ENCODE peak calls at places on chromosomes 2 and 18, in seven cellular contexts. B is neural progenitor cell, O is cardiac fibroblast, V is SJCRH30, R is cardiac muscle cell, P is BJ, Z is PC-9. K is an unnamed sample.

GRCh38 chr2:236546561-236546961 is 23.1 kb upstream of the ACKR3 start:
- DNase-seq in P (no peak), B (no peak), R (no peak), V (no peak), Z (no peak), O (no peak), K (no peak)

GRCh38 chr2:151357359-151357758 is at the start of gene TNFAIP6:
- DNase-seq in R (peak), O (peak), Z (no peak), P (peak), V (peak), B (no peak), K (peak)

GRCh38 chr2:73059106-73059505 is 12.4 kb downstream of the SFXN5 start:
- DNase-seq in O (no peak), P (no peak), Z (no peak), R (no peak), B (no peak), V (no peak), K (no peak)

GRCh38 chr2:162221064-162221463 is 22.2 kb downstream of the FAP start:
- DNase-seq in B (peak), Z (peak), R (peak), O (peak), P (no peak), V (peak), K (no peak)

GRCh38 chr2:176106636-176107539 is at the start of gene HOXD11:
- DNase-seq in P (no peak), R (peak), V (peak), O (peak), Z (no peak), B (peak), K (no peak)

GRCh38 chr2:206936456-206937222 is 2.7 kb upstream of the CPO start:
- DNase-seq in R (peak), B (no peak), Z (no peak), O (peak), P (peak), V (no peak), K (no peak)

GRCh38 chr2:64644240-64645013 is 9.3 kb downstream of the SERTAD2 start:
- DNase-seq in B (peak), P (peak), Z (peak), R (peak), V (peak), O (peak), K (no peak)

GRCh38 chr18:29248856-29249255 is 1071.9 kb upstream of the CDH2 start:
- DNase-seq in R (no peak), O (no peak), Z (no peak), B (peak), V (no peak), P (no peak), K (no peak)

GRCh38 chr2:97745474-97746172 is 32.2 kb downstream of the ZAP70 start:
- DNase-seq in R (no peak), O (no peak), Z (peak), V (no peak), B (no peak), P (no peak), K (no peak)

GRCh38 chr18:67574749-67575148 is 58.2 kb upstream of the DSEL start:
- DNase-seq in O (no peak), B (no peak), V (no peak), R (no peak), P (no peak), Z (no peak), K (no peak)

GRCh38 chr2:72138921-72139381 is 8.7 kb downstream of the CYP26B1 start:
- DNase-seq in Z (peak), R (no peak), O (no peak), V (no peak), P (no peak), B (no peak), K (no peak)

GRCh38 chr2:234437642-234438321 is 59.1 kb downstream of the ARL4C start:
- DNase-seq in B (peak), O (no peak), P (no peak), Z (no peak), R (no peak), V (no peak), K (no peak)

GRCh38 chr2:238586931-238587775 is 160.4 kb downstream of the ASB1 start:
- DNase-seq in P (no peak), R (no peak), V (peak), O (no peak), B (peak), Z (no peak), K (no peak)

GRCh38 chr2:199951023-199951422 is 4.3 kb downstream of the TYW5 start:
- DNase-seq in P (no peak), B (no peak), V (no peak), R (no peak), O (no peak), Z (no peak), K (no peak)

GRCh38 chr18:13276530-13277520 is 58.3 kb downstream of the LDLRAD4 start:
- DNase-seq in V (no peak), Z (no peak), P (no peak), B (no peak), O (no peak), R (no peak), K (no peak)

GRCh38 chr2:37350034-37350433 is 5.6 kb downstream of the QPCT start:
- DNase-seq in O (no peak), V (peak), Z (peak), P (no peak), R (peak), B (no peak), K (peak)

GRCh38 chr2:211930331-211930730 is 608.3 kb downstream of the ERBB4 start:
- DNase-seq in Z (no peak), V (no peak), R (no peak), O (no peak), B (no peak), P (no peak), K (no peak)

GRCh38 chr2:137764638-137765037 is 199.6 kb upstream of the HNMT start:
- DNase-seq in Z (no peak), B (peak), O (no peak), R (no peak), V (no peak), P (no peak), K (no peak)

GRCh38 chr2:11411244-11411643 is 54.7 kb downstream of the E2F6 start:
- DNase-seq in P (no peak), V (no peak), Z (no peak), R (no peak), O (no peak), B (no peak), K (no peak)

GRCh38 chr2:11410101-11410500 is 55.9 kb downstream of the E2F6 start:
- DNase-seq in P (no peak), R (peak), B (no peak), Z (no peak), O (no peak), V (no peak), K (no peak)

GRCh38 chr2:11409184-11409959 is 56.6 kb downstream of the E2F6 start:
- DNase-seq in P (no peak), B (no peak), R (no peak), V (no peak), Z (no peak), O (no peak), K (no peak)

GRCh38 chr2:11412449-11412810 is 53.5 kb downstream of the E2F6 start:
- DNase-seq in P (no peak), Z (no peak), B (no peak), V (no peak), R (no peak), O (no peak), K (no peak)

DNA sequence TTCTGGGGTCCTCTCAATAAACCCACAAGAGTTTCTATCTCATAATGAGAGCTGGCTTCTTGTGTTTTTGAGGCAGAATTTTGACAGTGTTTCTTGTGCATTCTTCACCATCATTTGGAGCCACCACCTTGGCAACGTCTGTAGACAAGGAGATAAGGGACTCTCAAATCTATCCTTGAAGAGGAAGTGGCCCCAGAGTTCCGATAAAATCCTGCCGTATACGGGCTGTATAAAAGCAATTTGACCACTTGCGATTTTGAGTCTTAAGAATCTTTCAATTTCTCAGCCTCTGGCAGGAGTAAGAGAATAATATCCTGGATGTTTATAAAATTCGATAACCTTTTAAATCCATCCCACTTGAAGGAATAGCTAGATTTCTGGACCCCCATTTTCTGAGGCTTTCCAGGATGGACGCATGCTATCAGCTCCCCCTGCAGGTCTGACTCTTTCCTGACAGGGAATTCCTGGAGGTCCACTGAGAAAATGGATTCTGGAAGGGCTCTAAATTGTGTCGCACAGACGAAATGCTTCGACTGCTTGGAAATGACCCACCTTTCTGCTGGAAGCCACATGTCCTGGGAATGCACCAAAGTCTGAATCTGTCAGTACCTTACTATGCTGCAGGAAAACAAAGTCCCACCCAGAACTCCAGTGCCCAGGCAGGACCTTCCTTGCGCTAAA is 54.1 kb downstream of the E2F6 start:
- DNase-seq in V (peak), R (peak), B (peak), Z (peak), P (no peak), O (peak), K (no peak)
- H3K4me3 ChIP-seq in V (no peak), R (no peak), B (no peak), Z (no peak), P (no peak), O (peak), K (peak)

GRCh38 chr2:84878459-84878858 is 2.4 kb downstream of the TRABD2A start:
- DNase-seq in Z (no peak), R (no peak), P (no peak), B (no peak), V (no peak), O (no peak), K (no peak)
- H3K4me3 ChIP-seq in Z (no peak), R (no peak), P (no peak), B (no peak), V (no peak), O (no peak), K (no peak)

DNA sequence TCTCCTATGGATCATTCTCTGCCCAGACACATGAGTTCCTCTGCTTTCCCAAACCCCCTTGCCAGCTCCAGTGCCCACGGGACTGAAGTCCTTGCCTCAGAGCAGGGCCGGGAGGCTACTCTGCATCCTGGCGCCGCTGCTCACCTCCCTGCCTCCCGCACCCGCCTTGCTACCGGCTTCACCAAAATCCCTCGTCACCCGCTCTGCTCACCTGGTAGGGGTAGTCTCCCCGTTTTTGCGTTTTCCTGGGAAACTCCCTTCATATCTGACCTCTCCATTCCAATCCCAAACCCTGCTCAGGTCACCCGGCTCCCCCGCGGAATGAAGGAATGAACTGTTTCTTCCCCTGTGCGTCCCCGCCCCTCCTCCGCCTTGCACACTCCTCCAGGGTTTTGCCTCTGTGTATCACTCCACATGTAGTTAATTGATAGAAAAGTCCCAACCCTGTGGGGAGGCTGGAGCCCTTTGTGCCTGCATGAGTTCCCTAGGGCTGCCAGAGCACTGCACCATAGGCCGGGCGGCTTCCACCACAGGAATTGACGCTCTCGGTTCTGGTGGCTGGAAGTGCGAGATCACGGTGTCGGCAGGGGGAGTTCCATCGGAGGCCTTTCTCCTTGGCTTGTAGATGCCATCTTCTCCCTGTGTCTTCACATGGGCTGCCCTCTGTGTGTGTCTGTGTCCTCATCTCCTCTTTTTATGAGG is 2.0 kb upstream of the DGKD start:
- DNase-seq in O (no peak), Z (no peak), V (no peak), P (no peak), R (no peak), B (no peak), K (no peak)
- H3K4me3 ChIP-seq in O (no peak), Z (no peak), V (no peak), P (no peak), R (no peak), B (no peak), K (no peak)

GRCh38 chr2:154700142-154700541 is 1.6 kb downstream of the KCNJ3 start:
- DNase-seq in O (no peak), Z (no peak), R (no peak), B (peak), V (no peak), P (no peak), K (no peak)
- H3K4me3 ChIP-seq in O (no peak), Z (no peak), R (peak), B (no peak), V (no peak), P (peak), K (no peak)

K was measured in epithelial cell of proximal tubule.